ENCODE peak calls at places on chromosomes 7 and 10, in eight cellular contexts. B is A549, S is HCT116, T is GM12878, A is HepG2, J is endothelial cell of umbilical vein, F is H1, C is K562. O is an unnamed sample.

GRCh38 chr7:151313857-151314256 is 27.8 kb upstream of the NUB1 start:
- DNase-seq in T (no peak), B (no peak), C (no peak), F (no peak), A (no peak), J (no peak), S (no peak), O (no peak)

GRCh38 chr10:90592903-90593302 is 264.9 kb downstream of the HTR7 start:
- DNase-seq in C (no peak), F (peak; percentile 59), A (peak; percentile 42), T (peak; percentile 8), S (peak; percentile 68), J (peak; percentile 55), B (peak; percentile 12), O (peak; percentile 55)

GRCh38 chr10:470339-471003 is 219.0 kb downstream of the DIP2C start:
- DNase-seq in S (no peak), T (no peak), J (no peak), A (no peak), B (no peak), F (no peak), C (no peak), O (no peak)

GRCh38 chr10:92385836-92386235 is 94.9 kb downstream of the MARCHF5 start:
- DNase-seq in F (no peak), J (no peak), S (no peak), A (no peak), B (no peak), T (no peak), C (no peak), O (peak; percentile 31)

GRCh38 chr7:50359995-50360925 is 55.7 kb downstream of the IKZF1 start:
- DNase-seq in F (no peak), B (no peak), C (peak; percentile 83), A (no peak), T (no peak), J (no peak), S (no peak), O (no peak)

GRCh38 chr7:18558503-18558902 is 63.0 kb downstream of the HDAC9 start:
- DNase-seq in F (no peak), C (no peak), T (no peak), S (no peak), A (no peak), B (no peak), J (no peak), O (no peak)

GRCh38 chr10:103759100-103759781 is 96.1 kb downstream of the SH3PXD2A start:
- DNase-seq in F (no peak), C (no peak), S (no peak), A (peak; percentile 80), T (no peak), B (peak; percentile 55), J (peak; percentile 78), O (peak; percentile 98)

GRCh38 chr10:10418397-10418796 is 599.3 kb upstream of the CELF2 start:
- DNase-seq in B (no peak), J (no peak), C (no peak), T (peak; percentile 15), F (no peak), A (no peak), S (no peak), O (peak; percentile 54)

GRCh38 chr10:108360187-108360586 is 1195.7 kb upstream of the SORCS1 start:
- DNase-seq in F (no peak), J (no peak), B (no peak), S (no peak), A (no peak), C (no peak), T (no peak), O (no peak)

GRCh38 chr10:42969909-42970308 is 107.0 kb upstream of the RET start:
- DNase-seq in C (no peak), A (no peak), S (no peak), F (no peak), J (no peak), B (no peak), T (no peak), O (no peak)

DNA sequence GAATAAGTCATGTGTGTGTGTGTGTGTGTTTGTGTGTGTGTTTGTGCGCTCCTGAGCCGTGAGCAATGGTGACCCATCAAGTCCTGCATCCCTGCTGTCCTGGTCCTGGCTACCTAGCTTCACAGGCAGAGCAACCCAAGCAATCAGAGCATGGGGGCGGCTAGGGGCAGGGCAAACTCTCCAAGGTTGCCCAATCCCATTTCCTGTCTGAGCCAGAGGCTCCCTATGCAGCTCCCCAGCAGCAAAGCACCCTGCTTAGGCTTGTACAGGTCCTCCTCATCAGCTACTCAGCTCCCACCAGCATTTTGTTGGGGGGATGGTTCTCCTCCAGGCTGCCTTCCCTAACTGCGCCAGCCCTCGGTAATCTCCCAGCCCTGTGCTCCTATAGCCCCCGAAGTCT is 31.1 kb upstream of the CRHR2 start:
- DNase-seq in B (no peak), T (no peak), A (no peak), C (no peak), S (no peak), F (no peak), J (no peak), O (peak; percentile 79)
- TF ChIP-seq MAX in B (no peak), T (no peak), A (no peak), C (no peak), S (no peak), F (no peak), J (no peak), O (no peak)

GRCh38 chr7:101936223-101936611 is 118.8 kb downstream of the CUX1 start:
- DNase-seq in J (no peak), C (no peak), B (no peak), T (no peak), A (no peak), F (peak; percentile 69), S (no peak), O (no peak)
- H3K4me3 ChIP-seq in J (no peak overlapping the region), C (no peak overlapping the region), B (no peak overlapping the region), T (no peak overlapping the region), A (no peak overlapping the region), F (peak overlapping the region; percentile 14), S (no peak overlapping the region), O (no peak overlapping the region)

GRCh38 chr10:73907841-73908517 is 3.0 kb upstream of the PLAU start:
- DNase-seq in B (no peak), J (no peak), A (no peak), T (no peak), S (no peak), C (peak; percentile 13), F (no peak), O (peak; percentile 95)
- TF ChIP-seq POLR2A in B (no peak), J (no peak), A (no peak), T (no peak), S (no peak), C (no peak), F (no peak), O (no peak)

GRCh38 chr7:30805081-30805691 is 34.0 kb downstream of the MINDY4 start:
- DNase-seq in A (no peak), J (no peak), F (no peak), S (no peak), T (no peak), B (no peak), C (no peak), O (no peak)
- TF ChIP-seq MAX in A (no peak), J (no peak), F (no peak), S (no peak), T (no peak), B (no peak), C (no peak), O (no peak)

DNA sequence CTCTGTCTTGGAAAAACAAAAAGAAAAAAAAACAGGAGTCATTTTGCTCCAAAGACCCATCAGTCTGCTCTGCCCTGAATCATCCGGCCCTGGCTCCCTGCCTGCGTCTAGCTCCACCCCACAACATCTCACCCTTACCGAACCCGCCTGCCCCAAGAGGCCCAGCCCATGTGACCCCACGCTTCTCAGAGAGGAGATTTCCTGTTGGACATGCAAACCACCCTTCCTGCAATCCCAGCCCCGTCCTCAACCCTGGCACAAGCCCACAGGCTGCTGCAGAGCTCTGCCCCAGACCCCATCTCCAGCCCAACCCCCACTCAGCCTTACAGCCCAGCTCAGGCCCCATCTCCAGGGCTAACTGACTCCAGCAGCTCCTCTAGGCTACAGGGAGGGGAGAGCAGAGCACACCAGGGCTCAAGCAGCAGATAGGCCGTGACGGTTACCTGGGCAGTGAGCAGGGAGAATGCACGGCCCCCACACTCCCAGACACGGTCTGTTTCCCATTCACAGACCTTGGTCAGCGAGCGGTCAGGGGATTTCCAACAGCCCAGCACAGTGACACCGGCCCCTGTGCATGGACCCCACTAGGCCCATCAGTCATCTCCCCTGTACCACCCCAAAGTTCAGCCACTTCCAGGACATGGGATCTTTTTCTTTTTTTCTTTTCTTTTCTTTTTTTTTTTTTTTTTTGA is 69.9 kb upstream of the GTF2I start:
- DNase-seq in C (peak; percentile 87), F (peak; percentile 69), B (peak; percentile 96), S (no peak), A (no peak), J (peak; percentile 88), T (peak; percentile 70), O (no peak)
- H3K4me3 ChIP-seq in C (no peak overlapping the region), F (no peak overlapping the region), B (no peak overlapping the region), S (no peak overlapping the region), A (no peak overlapping the region), J (no peak overlapping the region), T (no peak overlapping the region), O (no peak overlapping the region)

DNA sequence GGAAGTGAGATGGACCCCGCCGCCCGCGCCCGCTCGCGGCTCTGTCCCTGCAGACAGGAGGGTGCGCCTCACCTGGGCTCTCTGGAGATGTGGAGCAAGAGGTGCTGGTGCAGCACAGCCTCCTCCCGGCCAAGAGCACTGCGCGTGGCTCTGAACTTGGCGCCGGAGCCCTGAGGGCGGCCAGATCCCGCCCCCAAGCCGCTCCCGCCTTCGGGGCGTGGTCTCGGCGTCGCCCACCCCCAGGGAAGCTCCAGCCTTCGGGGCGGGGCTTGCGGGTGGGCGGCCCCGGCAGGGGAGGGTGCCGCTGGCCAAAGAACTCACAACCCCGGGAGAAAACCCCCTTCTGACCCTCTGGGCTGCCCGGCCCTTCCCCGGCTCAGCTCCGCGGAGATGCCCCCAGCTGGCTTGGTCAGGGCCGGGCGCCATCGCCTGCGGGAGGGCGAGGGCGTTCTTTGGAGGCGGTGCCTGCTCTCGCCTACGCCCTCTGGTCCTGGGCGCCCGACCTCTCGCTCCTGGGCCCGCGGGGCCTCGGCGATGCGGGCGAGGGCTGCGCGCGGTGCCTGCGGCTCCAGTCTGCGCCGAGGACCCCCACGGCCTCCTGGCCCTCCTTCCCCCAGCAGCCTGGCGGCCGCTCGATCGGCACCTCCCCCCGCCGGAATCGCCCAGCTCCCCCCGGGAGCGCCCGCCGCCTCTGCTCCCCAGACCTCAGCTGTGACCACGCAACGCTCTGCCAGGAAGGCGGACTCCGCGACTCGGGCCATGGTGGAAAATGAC is at the start of gene ZNF488:
- DNase-seq in F (peak; percentile 91), S (peak; percentile 63), T (no peak), B (peak; percentile 94), C (peak; percentile 98), J (peak; percentile 83), A (peak; percentile 49), O (peak; percentile 86)
- TF ChIP-seq POLR2A in F (peak; percentile 58), S (peak; percentile 68), T (no peak), B (peak; percentile 69), C (no peak), J (no peak), A (no peak), O (peak; percentile 62)

GRCh38 chr10:79179404-79180309 is 110.9 kb downstream of the ZMIZ1 start:
- DNase-seq in A (no peak), F (no peak), S (no peak), J (peak; percentile 43), T (no peak), B (no peak), C (no peak), O (no peak)
- TF ChIP-seq MAX in A (no peak), F (no peak), S (no peak), J (no peak), T (no peak), B (no peak), C (no peak), O (no peak)